ENCODE peak calls at places on chromosome 4, in four cellular contexts. X, M, G and U are unnamed samples.

GRCh38 chr4:81215219-81215892 is at the start of gene PRKG2:
- DNase-seq in X (no peak), M (no peak), G (peak), U (no peak)

GRCh38 chr4:47160095-47160494 is 128.7 kb downstream of the GABRB1 start:
- DNase-seq in X (no peak), M (no peak), G (no peak), U (no peak)

GRCh38 chr4:104491396-104491821 is 3.3 kb downstream of the CXXC4 start:
- DNase-seq in X (no peak), M (peak), G (peak), U (no peak)

GRCh38 chr4:104896623-104897296 is 249.9 kb upstream of the TET2 start:
- DNase-seq in X (no peak), M (no peak), G (no peak), U (peak)

GRCh38 chr4:181960384-181960783 is 282.8 kb upstream of the TENM3 start:
- DNase-seq in X (no peak), M (no peak), G (no peak), U (no peak)

GRCh38 chr4:3031357-3032064 is 42.8 kb downstream of the HTT-AS start:
- DNase-seq in X (no peak), M (no peak), G (no peak), U (no peak)

GRCh38 chr4:24521544-24521943 is 62.8 kb downstream of the DHX15 start:
- DNase-seq in X (no peak), M (no peak), G (no peak), U (no peak)

GRCh38 chr4:77220841-77221613 is 64.0 kb downstream of the CCNG2 start:
- DNase-seq in X (no peak), M (no peak), G (no peak), U (no peak)

GRCh38 chr4:77538144-77538543 is 67.5 kb upstream of the CXCL13 start:
- DNase-seq in X (no peak), M (no peak), G (no peak), U (no peak)

GRCh38 chr4:42643685-42644084 is 13.2 kb downstream of the ATP8A1 start:
- DNase-seq in X (peak), M (no peak), G (no peak), U (peak)

GRCh38 chr4:60805500-60806313 is 394.4 kb upstream of the ADGRL3 start:
- DNase-seq in X (peak), M (no peak), G (no peak), U (no peak)

GRCh38 chr4:13944095-13944501 is 316.6 kb upstream of the BOD1L1 start:
- DNase-seq in X (no peak), M (no peak), G (no peak), U (no peak)

GRCh38 chr4:54513231-54513630 is 144.5 kb upstream of the KIT start:
- DNase-seq in X (no peak), M (no peak), G (no peak), U (no peak)

GRCh38 chr4:83358410-83358809 is 23.8 kb upstream of the HPSE start:
- DNase-seq in X (peak), M (no peak), G (no peak), U (no peak)

GRCh38 chr4:3250438-3250955 is 1.5 kb downstream of the MSANTD1 start:
- DNase-seq in X (peak), M (no peak), G (peak), U (no peak)

GRCh38 chr4:110854021-110854678 is 231.3 kb upstream of the PITX2 start:
- DNase-seq in X (no peak), M (no peak), G (no peak), U (no peak)

GRCh38 chr4:168639914-168640313 is 143.1 kb downstream of the PALLD start:
- DNase-seq in X (no peak), M (no peak), G (no peak), U (no peak)

GRCh38 chr4:61027939-61028338 is 172.2 kb upstream of the ADGRL3 start:
- DNase-seq in X (no peak), M (no peak), G (no peak), U (no peak)

GRCh38 chr4:174559894-174560293 is 37.6 kb upstream of the HPGD start:
- DNase-seq in X (no peak), M (no peak), G (no peak), U (no peak)

GRCh38 chr4:137226900-137227299 is 305.4 kb downstream of the PCDH18 start:
- DNase-seq in X (no peak), M (no peak), G (no peak), U (no peak)

GRCh38 chr4:13403833-13404232 is 80.3 kb downstream of the RAB28 start:
- DNase-seq in X (no peak), M (no peak), G (no peak), U (no peak)

GRCh38 chr4:5976431-5976830 is 41.8 kb downstream of the C4orf50 start:
- DNase-seq in X (no peak), M (no peak), G (no peak), U (no peak)

GRCh38 chr4:169135776-169136175 is 125.7 kb upstream of the CBR4 start:
- DNase-seq in X (no peak), M (no peak), G (no peak), U (no peak)

GRCh38 chr4:72218953-72219352 is 187.2 kb downstream of the NPFFR2 start:
- DNase-seq in X (no peak), M (no peak), G (no peak), U (no peak)

GRCh38 chr4:108272046-108272445 is 103.3 kb upstream of the LEF1 start:
- DNase-seq in X (no peak), M (no peak), G (no peak), U (no peak)

GRCh38 chr4:84683065-84683464 is 100.1 kb downstream of the CDS1 start:
- DNase-seq in X (no peak), M (no peak), G (no peak), U (no peak)

GRCh38 chr4:74997942-74998341 is 65.0 kb downstream of the PARM1 start:
- DNase-seq in X (no peak), M (no peak), G (no peak), U (no peak)

GRCh38 chr4:158025131-158025530 is 147.7 kb downstream of the GASK1B start:
- DNase-seq in X (no peak), M (no peak), G (no peak), U (no peak)

GRCh38 chr4:153486281-153487151 is 20.4 kb downstream of the TMEM131L start:
- DNase-seq in X (peak), M (no peak), G (peak), U (no peak)

GRCh38 chr4:178894126-178894525 is 1451.9 kb upstream of the AGA start:
- DNase-seq in X (no peak), M (no peak), G (no peak), U (no peak)

GRCh38 chr4:119667802-119668201 is 39.2 kb upstream of the PDE5A start:
- DNase-seq in X (no peak), M (no peak), G (no peak), U (no peak)

GRCh38 chr4:184649971-184650855 is 675 bp downstream of the PRIMPOL start:
- DNase-seq in X (peak), M (no peak), G (no peak), U (no peak)

GRCh38 chr4:94455081-94455480 is 3.3 kb downstream of the PDLIM5 start:
- DNase-seq in X (peak), M (no peak), G (no peak), U (no peak)

GRCh38 chr4:68865178-68865638 is 49.4 kb downstream of the UGT2B10 start:
- DNase-seq in X (peak), M (no peak), G (no peak), U (no peak)

GRCh38 chr4:7736436-7737267 is 203.0 kb downstream of the AFAP1 start:
- DNase-seq in X (no peak), M (no peak), G (no peak), U (no peak)

GRCh38 chr4:71004281-71004851 is 10.9 kb downstream of the DCK start:
- DNase-seq in X (peak), M (no peak), G (peak), U (no peak)

GRCh38 chr4:156528216-156528615 is 443.4 kb downstream of the PDGFC start:
- DNase-seq in X (no peak), M (no peak), G (no peak), U (no peak)
- TF ChIP-seq TCF7 in X (no peak), M (no peak), G (no peak), U (no peak)

GRCh38 chr4:87103086-87103485 is 117.3 kb downstream of the KLHL8 start:
- DNase-seq in X (no peak), M (no peak), G (no peak), U (no peak)

GRCh38 chr4:87100093-87100634 is 120.3 kb downstream of the KLHL8 start:
- DNase-seq in X (peak), M (no peak), G (no peak), U (no peak)

GRCh38 chr4:87105101-87105852 is 115.1 kb downstream of the KLHL8 start:
- DNase-seq in X (peak), M (no peak), G (no peak), U (no peak)

GRCh38 chr4:87101543-87102199 is 118.7 kb downstream of the KLHL8 start:
- DNase-seq in X (no peak), M (no peak), G (no peak), U (no peak)

GRCh38 chr4:87103691-87104187 is 116.7 kb downstream of the KLHL8 start:
- DNase-seq in X (no peak), M (no peak), G (no peak), U (no peak)
- TF ChIP-seq TCF7 in X (no peak), M (no peak), G (no peak), U (no peak)

DNA sequence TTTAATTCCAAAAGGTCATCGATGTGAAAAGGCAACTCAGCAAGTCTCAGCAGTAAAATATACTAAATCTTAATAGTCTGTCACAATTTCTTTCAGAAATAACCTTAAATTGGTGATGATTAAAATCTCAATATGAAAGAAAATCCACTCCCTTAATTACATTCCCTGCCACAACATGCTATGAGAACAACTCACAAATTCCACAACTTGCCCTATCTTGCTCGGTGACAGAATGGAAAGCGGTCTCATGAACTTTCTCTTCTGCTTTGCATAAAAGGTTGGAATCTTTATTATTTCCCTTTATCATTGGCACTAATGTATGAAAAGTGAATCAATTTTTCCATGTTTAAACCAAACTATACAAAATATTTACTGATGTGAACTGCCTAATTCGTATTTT is 380.8 kb downstream of the TMA16 start:
- DNase-seq in X (no peak), M (no peak), G (no peak), U (no peak)
- TF ChIP-seq TCF7 in X (no peak), M (no peak), G (no peak), U (no peak)

GRCh38 chr4:15035152-15035551 is 32.9 kb downstream of the CPEB2 start:
- DNase-seq in X (peak), M (no peak), G (no peak), U (no peak)
- TF ChIP-seq TCF7 in X (no peak), M (no peak), G (no peak), U (no peak)

DNA sequence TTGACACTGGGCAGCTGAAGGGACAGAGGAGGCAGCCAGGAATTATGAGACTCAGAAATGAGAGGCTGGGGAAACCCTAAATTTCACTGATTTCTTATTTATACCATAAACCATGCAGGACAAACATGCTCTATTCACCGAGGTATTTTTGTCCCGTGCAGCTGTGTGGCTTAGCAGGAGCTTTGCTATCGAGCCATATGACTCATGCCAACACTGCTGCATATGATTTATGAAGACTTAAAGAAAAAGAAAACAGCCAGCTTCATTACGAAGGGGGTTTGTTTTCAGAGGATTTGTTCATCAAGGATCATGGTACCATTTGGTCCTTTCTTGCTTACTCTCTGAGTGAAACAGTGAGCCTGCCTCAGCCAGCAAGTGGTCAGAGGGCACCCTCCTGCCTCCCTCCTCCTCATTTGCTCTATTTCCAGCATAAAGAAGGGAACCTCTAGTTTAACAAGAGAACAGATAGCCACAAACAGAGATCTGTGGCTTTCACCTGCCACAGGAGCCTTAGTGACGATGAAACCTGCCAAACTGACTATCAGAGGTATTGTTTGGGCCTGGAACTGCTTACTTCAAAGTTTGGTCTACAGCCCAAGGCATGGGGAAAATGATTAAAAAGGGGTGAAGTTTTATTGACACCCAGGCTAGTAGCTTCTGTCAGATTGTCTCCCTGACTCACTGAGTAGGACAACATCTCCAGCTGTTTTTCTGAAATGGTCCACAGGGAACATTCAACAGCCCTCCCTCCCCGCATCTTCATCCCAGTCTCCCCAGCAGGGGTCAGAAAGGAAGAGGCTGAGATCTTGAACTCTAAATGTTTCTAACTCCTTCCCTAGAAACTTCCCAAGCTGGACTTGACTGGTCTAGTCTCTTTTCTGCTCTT is 80.1 kb upstream of the MAML3 start:
- DNase-seq in X (no peak), M (no peak), G (no peak), U (no peak)
- TF ChIP-seq TCF7 in X (no peak), M (no peak), G (no peak), U (no peak)

GRCh38 chr4:15161439-15161838 is 159.2 kb downstream of the CPEB2 start:
- DNase-seq in X (no peak), M (no peak), G (no peak), U (no peak)

GRCh38 chr4:15162046-15162445 is 159.8 kb downstream of the CPEB2 start:
- DNase-seq in X (no peak), M (no peak), G (no peak), U (no peak)

GRCh38 chr4:15164571-15164970 is 162.3 kb downstream of the CPEB2 start:
- DNase-seq in X (no peak), M (no peak), G (no peak), U (no peak)

GRCh38 chr4:15163284-15163645 is 161.0 kb downstream of the CPEB2 start:
- DNase-seq in X (no peak), M (no peak), G (no peak), U (no peak)

DNA sequence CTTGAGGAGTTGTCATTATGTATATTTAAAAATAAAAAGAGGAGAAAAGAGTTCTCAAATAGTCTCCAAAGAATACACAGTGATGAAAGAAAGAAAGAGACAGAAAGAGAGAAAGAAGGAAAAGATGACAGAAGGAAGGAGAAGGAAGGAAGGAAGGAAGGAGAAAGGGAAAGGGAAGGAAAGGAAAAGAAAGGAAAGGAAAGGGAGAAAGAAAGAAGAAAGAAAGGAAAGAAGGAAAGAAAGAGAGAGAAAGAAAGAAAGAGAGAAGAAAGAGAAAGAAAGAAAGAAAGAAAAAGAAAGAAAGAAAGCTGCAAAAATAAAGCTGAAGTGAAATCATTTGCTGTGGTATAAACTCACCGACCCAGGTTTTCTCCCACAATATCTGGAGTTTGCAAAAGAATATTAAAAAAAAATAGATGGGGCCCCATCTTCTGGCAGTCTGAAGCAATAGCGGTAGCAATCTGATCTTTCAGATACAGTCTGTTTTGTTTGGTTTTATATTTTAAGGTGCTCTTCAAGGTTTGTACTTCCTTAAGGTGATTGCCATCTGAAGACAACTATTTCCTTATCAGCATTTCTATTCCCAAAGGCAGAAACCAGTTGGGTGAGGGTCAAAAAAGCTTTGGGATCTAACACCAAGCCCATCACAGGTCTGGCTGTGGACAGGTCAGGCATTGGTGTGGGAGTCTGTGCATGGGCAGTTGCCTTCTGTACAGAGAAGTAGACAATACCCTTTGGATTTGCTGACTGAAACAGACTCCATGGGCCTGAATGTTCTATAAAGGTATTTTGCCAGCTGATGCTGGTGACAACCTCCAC is 160.4 kb downstream of the CPEB2 start:
- DNase-seq in X (peak), M (no peak), G (no peak), U (no peak)
- TF ChIP-seq TCF7 in X (no peak), M (no peak), G (no peak), U (no peak)